ENCODE peak calls at places on chromosome 17, in seven cellular contexts. One of them, this sample, is unnamed.

GRCh38 chr17:82848022-82848592 is 8.3 kb upstream of the ZNF750 start:
- DNase-seq in heart left ventricle: no peak
- DNase-seq in PC-9: peak
- DNase-seq in NCI-H460: no peak
- DNase-seq in AG09309: peak
- DNase-seq in stimulated activated CD8-positive, alpha-beta memory T cell treated with anti-CD3 and anti-CD28 coated beads, Interleukin-4, amount 100 ng/mL, for 48 hours: peak
- DNase-seq in amygdala: no peak
- DNase-seq in this sample: peak

GRCh38 chr17:35021520-35022380 is 41.4 kb downstream of the LIG3 start:
- DNase-seq in PC-9: no peak
- DNase-seq in amygdala: no peak
- DNase-seq in AG09309: no peak
- DNase-seq in stimulated activated CD8-positive, alpha-beta memory T cell treated with anti-CD3 and anti-CD28 coated beads, Interleukin-4, amount 100 ng/mL, for 48 hours: no peak
- DNase-seq in heart left ventricle: no peak
- DNase-seq in NCI-H460: no peak
- DNase-seq in this sample: no peak

GRCh38 chr17:49784636-49785035 is 3.8 kb upstream of the KAT7 start:
- DNase-seq in heart left ventricle: no peak
- DNase-seq in NCI-H460: no peak
- DNase-seq in stimulated activated CD8-positive, alpha-beta memory T cell treated with anti-CD3 and anti-CD28 coated beads, Interleukin-4, amount 100 ng/mL, for 48 hours: no peak
- DNase-seq in AG09309: no peak
- DNase-seq in PC-9: no peak
- DNase-seq in amygdala: no peak
- DNase-seq in this sample: no peak

GRCh38 chr17:17966399-17966798 is 5.8 kb downstream of the TOM1L2 start:
- DNase-seq in stimulated activated CD8-positive, alpha-beta memory T cell treated with anti-CD3 and anti-CD28 coated beads, Interleukin-4, amount 100 ng/mL, for 48 hours: no peak
- DNase-seq in PC-9: no peak
- DNase-seq in NCI-H460: no peak
- DNase-seq in amygdala: no peak
- DNase-seq in AG09309: no peak
- DNase-seq in heart left ventricle: no peak
- DNase-seq in this sample: no peak

GRCh38 chr17:61574542-61575351 is 16.3 kb downstream of the NACA2 start:
- DNase-seq in NCI-H460: peak
- DNase-seq in AG09309: no peak
- DNase-seq in heart left ventricle: no peak
- DNase-seq in amygdala: no peak
- DNase-seq in stimulated activated CD8-positive, alpha-beta memory T cell treated with anti-CD3 and anti-CD28 coated beads, Interleukin-4, amount 100 ng/mL, for 48 hours: no peak
- DNase-seq in PC-9: peak
- DNase-seq in this sample: peak

GRCh38 chr17:80005360-80006338 is 30.0 kb downstream of the TBC1D16 start:
- DNase-seq in AG09309: no peak
- DNase-seq in amygdala: peak
- DNase-seq in stimulated activated CD8-positive, alpha-beta memory T cell treated with anti-CD3 and anti-CD28 coated beads, Interleukin-4, amount 100 ng/mL, for 48 hours: peak
- DNase-seq in heart left ventricle: peak
- DNase-seq in NCI-H460: peak
- DNase-seq in PC-9: no peak
- DNase-seq in this sample: no peak

GRCh38 chr17:3976675-3977171 is 12.5 kb upstream of the ATP2A3 start:
- DNase-seq in amygdala: peak
- DNase-seq in heart left ventricle: peak
- DNase-seq in stimulated activated CD8-positive, alpha-beta memory T cell treated with anti-CD3 and anti-CD28 coated beads, Interleukin-4, amount 100 ng/mL, for 48 hours: no peak
- DNase-seq in AG09309: no peak
- DNase-seq in PC-9: no peak
- DNase-seq in NCI-H460: no peak
- DNase-seq in this sample: no peak

GRCh38 chr17:74658620-74659019 is 35.1 kb upstream of the CD300E start:
- DNase-seq in AG09309: no peak
- DNase-seq in stimulated activated CD8-positive, alpha-beta memory T cell treated with anti-CD3 and anti-CD28 coated beads, Interleukin-4, amount 100 ng/mL, for 48 hours: no peak
- DNase-seq in heart left ventricle: no peak
- DNase-seq in amygdala: no peak
- DNase-seq in NCI-H460: no peak
- DNase-seq in PC-9: no peak
- DNase-seq in this sample: no peak

GRCh38 chr17:75493476-75494129 is 21.7 kb downstream of the CASKIN2 start:
- DNase-seq in amygdala: no peak
- DNase-seq in PC-9: no peak
- DNase-seq in AG09309: no peak
- DNase-seq in NCI-H460: no peak
- DNase-seq in stimulated activated CD8-positive, alpha-beta memory T cell treated with anti-CD3 and anti-CD28 coated beads, Interleukin-4, amount 100 ng/mL, for 48 hours: no peak
- DNase-seq in heart left ventricle: peak
- DNase-seq in this sample: no peak

GRCh38 chr17:80704381-80704819 is 159.8 kb downstream of the RPTOR start:
- DNase-seq in stimulated activated CD8-positive, alpha-beta memory T cell treated with anti-CD3 and anti-CD28 coated beads, Interleukin-4, amount 100 ng/mL, for 48 hours: no peak
- DNase-seq in NCI-H460: peak
- DNase-seq in heart left ventricle: no peak
- DNase-seq in AG09309: no peak
- DNase-seq in PC-9: no peak
- DNase-seq in amygdala: no peak
- DNase-seq in this sample: no peak

GRCh38 chr17:8632087-8632486 is 1.6 kb upstream of the MYH10 start:
- DNase-seq in NCI-H460: no peak
- DNase-seq in stimulated activated CD8-positive, alpha-beta memory T cell treated with anti-CD3 and anti-CD28 coated beads, Interleukin-4, amount 100 ng/mL, for 48 hours: no peak
- DNase-seq in PC-9: no peak
- DNase-seq in amygdala: no peak
- DNase-seq in heart left ventricle: no peak
- DNase-seq in AG09309: no peak
- DNase-seq in this sample: no peak

GRCh38 chr17:43758497-43759174 is at the start of gene SOST:
- DNase-seq in stimulated activated CD8-positive, alpha-beta memory T cell treated with anti-CD3 and anti-CD28 coated beads, Interleukin-4, amount 100 ng/mL, for 48 hours: no peak
- DNase-seq in amygdala: no peak
- DNase-seq in AG09309: no peak
- DNase-seq in PC-9: no peak
- DNase-seq in NCI-H460: no peak
- DNase-seq in heart left ventricle: no peak
- DNase-seq in this sample: no peak

GRCh38 chr17:61875804-61876203 is 12.5 kb upstream of the BRIP1 start:
- DNase-seq in PC-9: no peak
- DNase-seq in amygdala: no peak
- DNase-seq in stimulated activated CD8-positive, alpha-beta memory T cell treated with anti-CD3 and anti-CD28 coated beads, Interleukin-4, amount 100 ng/mL, for 48 hours: no peak
- DNase-seq in NCI-H460: no peak
- DNase-seq in heart left ventricle: no peak
- DNase-seq in AG09309: no peak
- DNase-seq in this sample: no peak

GRCh38 chr17:3813171-3813570 is 12.2 kb upstream of the ITGAE start:
- DNase-seq in AG09309: no peak
- DNase-seq in heart left ventricle: no peak
- DNase-seq in PC-9: no peak
- DNase-seq in amygdala: no peak
- DNase-seq in NCI-H460: no peak
- DNase-seq in stimulated activated CD8-positive, alpha-beta memory T cell treated with anti-CD3 and anti-CD28 coated beads, Interleukin-4, amount 100 ng/mL, for 48 hours: no peak
- DNase-seq in this sample: no peak